ENCODE peak calls at places on chromosomes 1 and 21, in nine cellular contexts. E, S, N, X, J, Z, I, F and D are unnamed samples.

GRCh38 chr1:158898722-158899121 is 32.6 kb upstream of the PYHIN1 start:
- DNase-seq in E (no peak), S (no peak), N (no peak), X (no peak), J (no peak), Z (no peak), I (no peak), F (no peak), D (no peak)

GRCh38 chr1:192053661-192054060 is 104.6 kb upstream of the RGS18 start:
- DNase-seq in E (peak; percentile 4), S (no peak), N (no peak), X (no peak), J (no peak), Z (no peak), I (no peak), F (no peak), D (no peak)

GRCh38 chr1:19390901-19391595 is 78.9 kb downstream of the SLC66A1 start:
- DNase-seq in E (peak; percentile 65), S (peak; percentile 69), N (peak; percentile 71), X (peak; percentile 59), J (peak; percentile 87), Z (peak; percentile 36), I (peak; percentile 25), F (peak; percentile 89), D (peak; percentile 70)

GRCh38 chr1:223611939-223612338 is 53.6 kb downstream of the CAPN8 start:
- DNase-seq in E (no peak), S (no peak), N (no peak), X (no peak), J (no peak), Z (no peak), I (no peak), F (no peak), D (no peak)

GRCh38 chr21:46639489-46640386 is 4.3 kb downstream of the PRMT2 start:
- DNase-seq in E (no peak), S (no peak), N (no peak), X (no peak), J (no peak), Z (no peak), I (no peak), F (no peak), D (no peak)

GRCh38 chr1:55724551-55725325 is 509.6 kb upstream of the USP24 start:
- DNase-seq in E (peak; percentile 65), S (no peak), N (no peak), X (no peak), J (no peak), Z (no peak), I (no peak), F (no peak), D (no peak)

GRCh38 chr1:58246549-58246948 is 300.0 kb downstream of the OMA1 start:
- DNase-seq in E (no peak), S (no peak), N (no peak), X (no peak), J (no peak), Z (no peak), I (no peak), F (no peak), D (no peak)

GRCh38 chr1:225428879-225429455 is 1.1 kb upstream of the LBR start:
- DNase-seq in E (no peak), S (no peak), N (no peak), X (no peak), J (no peak), Z (no peak), I (no peak), F (no peak), D (peak; percentile 48)

GRCh38 chr21:18053151-18053550 is 191.5 kb upstream of the CHODL start:
- DNase-seq in E (no peak), S (no peak), N (no peak), X (no peak), J (no peak), Z (no peak), I (no peak), F (no peak), D (no peak)

GRCh38 chr1:98555814-98556213 is 105.7 kb upstream of the SNX7 start:
- DNase-seq in E (no peak), S (no peak), N (no peak), X (no peak), J (no peak), Z (no peak), I (no peak), F (no peak), D (no peak)

GRCh38 chr21:45001134-45002095 is 61.6 kb downstream of the SLX9 start:
- DNase-seq in E (peak; percentile 53), S (peak; percentile 59), N (peak; percentile 63), X (no peak), J (peak; percentile 94), Z (no peak), I (peak; percentile 84), F (no peak), D (no peak)

DNA sequence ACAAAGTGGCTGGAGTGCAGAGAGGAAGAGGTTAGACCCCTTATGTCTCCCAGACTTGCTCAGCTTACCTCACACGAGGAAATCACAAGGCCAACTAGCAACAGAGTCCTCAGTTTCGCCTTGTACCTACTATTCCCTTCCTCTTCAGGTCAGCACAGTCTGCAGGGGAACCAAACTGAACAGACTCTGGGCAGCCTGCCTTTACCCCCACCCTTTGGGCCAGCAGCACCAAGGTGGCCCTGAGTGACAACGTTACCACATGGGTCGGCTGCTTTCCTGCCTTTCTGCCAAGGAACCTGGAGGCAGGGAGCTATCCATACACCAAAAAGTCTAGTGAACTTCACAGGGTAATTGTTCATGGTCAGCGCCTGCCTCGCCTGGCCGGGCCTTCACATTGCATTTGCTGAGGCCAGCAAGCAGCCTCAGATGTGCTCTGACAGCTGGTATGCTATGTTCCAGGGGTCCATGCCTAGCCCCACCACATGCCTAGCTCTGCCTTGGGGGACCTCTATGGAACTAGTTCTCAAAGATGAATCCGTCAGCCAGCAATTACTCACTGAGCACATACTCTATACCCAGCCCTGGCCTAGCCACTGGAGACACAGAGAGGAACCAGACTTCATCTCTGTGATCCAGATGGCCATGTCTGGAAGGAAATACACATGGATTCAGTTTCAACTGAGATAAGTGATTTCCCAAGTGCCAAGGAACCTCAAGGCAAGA is 69.6 kb downstream of the DMAP1 start:
- DNase-seq in E (no peak), S (no peak), N (no peak), X (no peak), J (no peak), Z (no peak), I (no peak), F (no peak), D (no peak)
- TF ChIP-seq CTCF in E (no peak), S (no peak), N (no peak), X (no peak), J (no peak), Z (no peak), I (no peak), F (no peak), D (no peak)

GRCh38 chr1:41444796-41445195 is 39.7 kb downstream of the EDN2 start:
- DNase-seq in E (no peak), S (no peak), N (no peak), X (no peak), J (no peak), Z (no peak), I (no peak), F (no peak), D (no peak)

GRCh38 chr1:41442697-41443251 is 41.7 kb downstream of the EDN2 start:
- DNase-seq in E (no peak), S (peak; percentile 31), N (no peak), X (no peak), J (no peak), Z (no peak), I (peak; percentile 26), F (no peak), D (no peak)

GRCh38 chr1:41440321-41441090 is 44.0 kb downstream of the EDN2 start:
- DNase-seq in E (no peak), S (no peak), N (no peak), X (no peak), J (no peak), Z (no peak), I (no peak), F (no peak), D (no peak)

GRCh38 chr1:41446851-41447610 is 37.5 kb downstream of the EDN2 start:
- DNase-seq in E (no peak), S (no peak), N (no peak), X (no peak), J (no peak), Z (no peak), I (no peak), F (no peak), D (no peak)

GRCh38 chr1:41444246-41444645 is 40.2 kb downstream of the EDN2 start:
- DNase-seq in E (no peak), S (no peak), N (no peak), X (no peak), J (no peak), Z (no peak), I (no peak), F (no peak), D (no peak)
- TF ChIP-seq CTCF in E (peak; percentile 27), S (no peak), N (no peak), X (peak; percentile 8), J (no peak), Z (no peak), I (peak; percentile 25), F (no peak), D (no peak)

DNA sequence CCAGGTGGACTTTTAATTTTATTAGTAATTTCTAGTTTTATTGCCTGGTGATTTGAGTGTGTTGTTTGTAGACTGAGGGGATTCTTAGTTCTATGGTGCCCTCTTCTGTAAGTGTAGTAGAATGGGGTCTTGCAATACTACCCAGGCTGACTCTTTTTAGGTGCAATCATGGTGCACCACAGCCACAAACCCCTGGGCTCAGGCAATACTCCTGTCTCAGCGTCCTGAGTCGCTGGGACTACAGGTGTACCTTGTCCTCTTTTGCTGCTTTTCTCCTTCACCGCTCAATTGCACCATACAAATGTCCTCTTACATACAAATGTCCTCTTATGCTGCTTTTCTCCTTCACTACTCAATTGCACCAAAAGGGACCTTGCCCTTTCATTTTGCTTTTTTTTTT is 43.1 kb downstream of the SCP2 start:
- DNase-seq in E (peak; percentile 11), S (no peak), N (no peak), X (peak; percentile 28), J (no peak), Z (no peak), I (no peak), F (peak; percentile 11), D (no peak)
- TF ChIP-seq CTCF in E (peak; percentile 36), S (peak; percentile 14), N (no peak), X (peak; percentile 19), J (no peak), Z (no peak), I (no peak), F (peak; percentile 21), D (no peak)

GRCh38 chr1:93848352-93848883 is 30.6 kb downstream of the DNTTIP2 start:
- DNase-seq in E (no peak), S (no peak), N (no peak), X (no peak), J (no peak), Z (no peak), I (no peak), F (no peak), D (no peak)

GRCh38 chr1:93845554-93846150 is 33.4 kb downstream of the DNTTIP2 start:
- DNase-seq in E (peak; percentile 73), S (no peak), N (peak; percentile 11), X (peak; percentile 32), J (no peak), Z (peak; percentile 6), I (peak; percentile 86), F (peak; percentile 43), D (no peak)

GRCh38 chr1:93846151-93846928 is 32.7 kb downstream of the DNTTIP2 start:
- DNase-seq in E (peak; percentile 40), S (peak; percentile 86), N (peak; percentile 91), X (peak; percentile 89), J (peak; percentile 95), Z (peak; percentile 90), I (peak; percentile 74), F (peak; percentile 49), D (peak; percentile 90)

GRCh38 chr1:93847811-93848288 is 31.2 kb downstream of the DNTTIP2 start:
- DNase-seq in E (peak; percentile 9), S (peak; percentile 72), N (peak; percentile 73), X (peak; percentile 72), J (peak; percentile 85), Z (peak; percentile 69), I (peak; percentile 71), F (peak; percentile 46), D (peak; percentile 57)

GRCh38 chr1:93846929-93847810 is 31.8 kb downstream of the DNTTIP2 start:
- DNase-seq in E (peak; percentile 70), S (peak; percentile 89), N (peak; percentile 92), X (peak; percentile 95), J (peak; percentile 95), Z (peak; percentile 88), I (peak; percentile 89), F (peak; percentile 72), D (peak; percentile 89)
- TF ChIP-seq CTCF in E (no peak), S (peak; percentile 16), N (no peak), X (peak; percentile 7), J (no peak), Z (no peak), I (no peak), F (no peak), D (no peak)